ENCODE peak calls at places on chromosomes 13 and 19, in four cellular contexts. V is IMR-90, P is H9, S is H1. E is an unnamed sample.

GRCh38 chr13:74270018-74270417 is 135.8 kb upstream of the KLF12 start:
- DNase-seq in P (no peak), V (peak), S (no peak), E (peak)

GRCh38 chr13:90154311-90154960 is 1193.1 kb upstream of the MIR17HG start:
- DNase-seq in V (no peak), P (no peak), S (no peak), E (peak)

GRCh38 chr13:39971526-39971925 is 316.1 kb downstream of the COG6 start:
- DNase-seq in S (no peak), V (no peak), P (no peak), E (no peak)

GRCh38 chr19:19356500-19356899 is 35.9 kb downstream of the MAU2 start:
- DNase-seq in P (no peak), V (no peak), S (no peak), E (no peak)

GRCh38 chr13:95536629-95537241 is 15.8 kb upstream of the CLDN10 start:
- DNase-seq in V (peak), P (no peak), S (no peak), E (no peak)

GRCh38 chr13:99926014-99926731 is 45.4 kb downstream of the ZIC5 start:
- DNase-seq in S (no peak), V (peak), P (no peak), E (no peak)

GRCh38 chr13:32829676-32830091 is 186.5 kb upstream of the KL start:
- DNase-seq in S (no peak), P (peak), V (peak), E (peak)

GRCh38 chr13:66492479-66492878 is 737.7 kb downstream of the PCDH9 start:
- DNase-seq in P (peak), V (no peak), S (no peak), E (peak)

GRCh38 chr13:36630181-36630806 is 43.5 kb upstream of the SERTM1 start:
- DNase-seq in P (no peak), S (no peak), V (no peak), E (no peak)

GRCh38 chr19:19165396-19165795 is 4.7 kb downstream of the MEF2B start:
- DNase-seq in P (no peak), S (no peak), V (no peak), E (no peak)

GRCh38 chr19:567296-567900 is 5.0 kb upstream of the BSG start:
- DNase-seq in P (no peak), V (no peak), S (no peak), E (no peak)

GRCh38 chr13:20718958-20719566 is 15.6 kb downstream of the IL17D start:
- DNase-seq in S (no peak), V (no peak), P (no peak), E (no peak)

GRCh38 chr19:18232540-18233223 is 6.4 kb upstream of the PDE4C start:
- DNase-seq in S (peak), V (no peak), P (peak), E (peak)

GRCh38 chr19:18418725-18419194 is 438 bp upstream of the SSBP4 start:
- DNase-seq in S (no peak), V (no peak), P (no peak), E (no peak)

GRCh38 chr13:27005556-27005955 is 166.1 kb downstream of the USP12 start:
- DNase-seq in V (no peak), S (no peak), P (no peak), E (no peak)

GRCh38 chr13:48775804-48776203 is 122.1 kb downstream of the CYSLTR2 start:
- DNase-seq in S (no peak), P (no peak), V (peak), E (peak)

GRCh38 chr13:44191504-44192171 is 182.0 kb upstream of the SERP2 start:
- DNase-seq in P (peak), S (no peak), V (peak), E (peak)

GRCh38 chr13:53198017-53198416 is 169.4 kb downstream of the OLFM4 start:
- DNase-seq in S (no peak), V (no peak), P (no peak), E (peak)

GRCh38 chr13:107847406-107847805 is 367.9 kb downstream of the LIG4 start:
- DNase-seq in V (peak), S (no peak), P (peak), E (peak)

GRCh38 chr13:114148521-114148855 is 16.1 kb upstream of the RASA3 start:
- DNase-seq in V (no peak), S (no peak), P (no peak), E (no peak)

GRCh38 chr13:41306271-41307150 is 4.6 kb upstream of the NAA16 start:
- DNase-seq in P (no peak), V (peak), S (no peak), E (no peak)

GRCh38 chr13:59413121-59413520 is 750.6 kb downstream of the DIAPH3 start:
- DNase-seq in S (no peak), V (no peak), P (no peak), E (no peak)

GRCh38 chr19:23075031-23075733 is 41.6 kb upstream of the ZNF730 start:
- DNase-seq in V (peak), S (peak), P (peak), E (peak)

GRCh38 chr19:11848594-11849263 is at the start of gene ZNF439:
- DNase-seq in S (peak), P (peak), V (peak), E (peak)

GRCh38 chr13:80374453-80374852 is 33.5 kb upstream of the SPRY2 start:
- DNase-seq in P (no peak), S (no peak), V (no peak), E (no peak)

GRCh38 chr13:59960683-59961082 is 203.0 kb downstream of the DIAPH3 start:
- DNase-seq in S (no peak), V (no peak), P (no peak), E (no peak)

GRCh38 chr19:40519352-40520322 is 52.8 kb downstream of the SPTBN4 start:
- DNase-seq in V (peak), S (peak), P (peak), E (peak)

GRCh38 chr13:79492313-79492798 is 11.4 kb downstream of the NDFIP2 start:
- DNase-seq in V (peak), S (no peak), P (peak), E (peak)

GRCh38 chr19:46279177-46279576 is 17.7 kb upstream of the HIF3A start:
- DNase-seq in P (no peak), V (no peak), S (no peak), E (peak)
- H3K23ac ChIP-seq in P (no peak), V (no peak), S (no peak), E (peak)

DNA sequence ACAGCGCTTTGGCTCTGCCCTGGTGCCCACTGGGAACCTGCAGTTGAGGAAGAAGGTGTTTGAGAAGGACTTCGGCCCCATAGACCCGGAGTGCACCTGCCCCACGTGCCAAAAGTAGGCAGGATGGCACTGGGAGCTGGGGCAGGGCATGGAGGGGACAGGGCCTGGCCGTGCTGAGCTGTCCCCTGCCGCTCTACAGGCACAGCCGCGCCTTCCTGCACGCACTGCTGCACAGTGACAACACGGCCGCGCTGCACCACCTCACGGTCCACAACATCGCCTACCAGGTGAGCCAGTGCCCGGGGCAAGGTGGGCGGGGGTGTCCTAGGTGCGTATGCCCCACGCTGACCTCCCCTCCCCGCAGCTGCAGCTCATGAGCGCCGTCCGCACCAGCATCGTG is 5.1 kb upstream of the DNM2 start:
- DNase-seq in S (no peak), P (no peak), V (no peak), E (no peak)
- H3K23ac ChIP-seq in S (no peak), P (no peak), V (no peak), E (no peak)

DNA sequence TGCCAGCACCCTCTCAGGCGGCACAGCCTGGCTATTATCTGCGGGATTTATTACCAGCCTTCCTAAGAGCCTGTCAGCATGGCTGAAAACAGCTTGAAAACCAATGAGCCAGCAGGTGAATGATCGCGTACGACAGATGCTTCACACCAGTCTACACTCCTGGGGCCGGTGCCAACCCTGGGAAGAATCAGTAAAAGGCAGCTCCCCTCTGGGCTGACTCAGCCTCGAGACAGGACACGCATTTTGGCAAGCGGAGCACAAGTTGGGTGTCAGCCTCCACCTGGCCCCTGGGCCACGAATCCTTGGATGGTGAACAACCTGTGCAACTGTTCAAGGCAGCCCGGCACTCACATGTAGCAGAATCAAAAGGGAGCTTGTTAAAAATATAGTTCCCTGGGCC is 15.7 kb downstream of the EMP3 start:
- DNase-seq in V (peak), S (no peak), P (no peak), E (no peak)
- H3K23ac ChIP-seq in V (no peak), S (no peak), P (no peak), E (no peak)

DNA sequence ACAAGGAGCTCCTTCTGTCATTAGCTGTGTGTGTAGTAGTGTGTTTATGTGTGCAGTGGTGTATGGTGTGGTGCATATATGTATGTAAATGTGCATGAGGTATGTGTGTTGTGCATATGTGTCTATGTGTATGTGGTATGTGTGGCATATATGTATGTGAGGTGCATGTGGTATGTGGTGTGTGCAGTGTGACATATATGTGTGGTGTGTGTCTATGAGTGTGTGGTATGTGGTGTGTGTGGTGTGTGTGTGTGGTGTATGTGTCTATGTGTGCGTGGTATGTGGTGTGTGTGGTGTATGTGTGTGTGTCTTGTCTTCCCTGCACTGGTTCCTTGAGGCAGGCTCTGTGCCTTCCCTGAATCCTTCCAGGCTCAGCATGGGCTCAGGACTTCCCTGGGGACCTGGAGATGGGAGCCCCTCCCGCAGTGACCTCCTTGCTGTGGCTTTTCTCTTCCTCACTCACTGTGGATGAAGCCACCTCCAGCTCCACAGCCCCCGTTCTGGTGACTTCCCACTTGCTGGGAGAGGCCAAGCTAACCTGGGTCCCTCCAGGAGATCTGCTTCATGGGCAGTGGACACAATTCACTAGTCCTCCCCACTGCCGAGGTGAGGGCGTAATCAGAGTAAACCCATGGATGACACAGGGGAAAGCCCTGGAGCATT is 64.2 kb downstream of the CCDC70 start:
- DNase-seq in V (no peak), S (no peak), P (no peak), E (no peak)
- H3K23ac ChIP-seq in V (no peak), S (no peak), P (no peak), E (no peak)

DNA sequence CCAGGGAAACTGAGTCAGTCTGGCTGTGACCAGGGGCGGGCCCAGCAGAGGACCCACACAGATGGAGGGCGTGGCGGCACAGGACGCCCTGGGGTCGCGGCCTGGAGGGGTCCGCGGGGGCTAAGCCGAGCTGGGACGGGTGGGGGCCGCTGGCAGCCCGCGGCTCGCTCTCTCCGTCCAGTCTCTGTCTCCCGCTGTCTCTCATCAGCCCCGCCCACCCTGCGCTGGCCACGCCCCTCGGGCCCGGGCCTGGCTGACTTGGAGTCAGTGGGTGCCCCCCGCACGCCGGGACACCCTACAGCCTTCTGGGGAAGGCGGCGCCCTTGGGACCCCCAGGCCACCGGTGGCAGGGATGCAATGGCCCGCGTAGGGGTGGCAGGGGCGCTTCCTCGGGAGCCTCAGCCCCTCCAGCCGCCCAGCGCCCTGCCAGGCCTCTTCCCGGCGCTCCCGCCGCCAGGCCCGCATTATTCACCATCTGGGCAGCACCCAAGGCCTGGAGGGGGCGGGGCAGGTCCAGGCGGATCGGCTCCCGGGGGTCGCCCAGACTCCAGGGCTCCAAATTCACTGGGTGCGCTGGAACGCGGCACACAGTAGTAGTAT is at the start of gene TBXA2R:
- DNase-seq in P (peak), S (peak), V (peak), E (peak)
- H3K23ac ChIP-seq in P (no peak), S (no peak), V (peak), E (no peak)

DNA sequence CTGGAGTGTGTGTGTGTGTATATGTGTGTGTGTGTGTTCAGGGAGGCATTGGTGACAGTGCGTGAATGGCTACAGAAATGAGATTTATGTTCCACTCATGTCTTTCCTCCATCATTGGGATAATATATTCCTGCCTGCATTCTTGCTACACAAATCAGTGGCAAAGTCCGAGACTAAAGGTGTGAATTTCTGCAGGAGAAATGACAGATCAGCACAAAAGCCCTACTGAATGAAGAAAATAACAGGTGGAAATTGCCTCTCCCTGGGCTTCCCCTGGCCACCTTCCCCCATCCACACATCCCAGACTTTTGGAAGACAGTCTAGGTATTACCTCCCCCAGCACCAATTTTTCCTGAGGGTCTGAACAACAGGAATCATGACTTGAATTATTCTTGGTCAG is 10.1 kb downstream of the SIGLEC6 start:
- DNase-seq in V (no peak), P (no peak), S (no peak), E (no peak)
- H3K23ac ChIP-seq in V (no peak), P (no peak), S (no peak), E (no peak)

DNA sequence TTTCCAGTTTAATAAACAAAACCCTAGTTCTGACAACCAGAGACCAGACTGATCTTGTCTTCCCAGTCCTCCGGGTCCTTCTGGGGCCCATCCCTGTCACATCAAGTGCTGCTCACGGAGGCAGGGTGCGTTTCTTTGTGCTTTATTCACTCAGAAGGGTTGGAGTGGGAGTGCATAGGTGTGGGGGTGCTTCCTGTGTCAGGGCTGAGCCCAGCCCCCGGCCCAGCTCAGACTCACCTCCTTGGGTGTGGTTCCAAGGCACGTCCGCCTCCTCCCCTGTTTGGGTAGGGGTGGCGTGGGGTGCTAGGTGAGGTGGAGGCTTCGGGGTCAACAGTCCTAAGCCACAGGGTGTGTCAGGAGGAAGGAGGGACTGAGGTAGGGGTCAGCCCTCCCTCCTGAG is 3.1 kb downstream of the CCER2 start:
- DNase-seq in S (no peak), P (no peak), V (no peak), E (no peak)
- H3K23ac ChIP-seq in S (no peak), P (no peak), V (no peak), E (no peak)

DNA sequence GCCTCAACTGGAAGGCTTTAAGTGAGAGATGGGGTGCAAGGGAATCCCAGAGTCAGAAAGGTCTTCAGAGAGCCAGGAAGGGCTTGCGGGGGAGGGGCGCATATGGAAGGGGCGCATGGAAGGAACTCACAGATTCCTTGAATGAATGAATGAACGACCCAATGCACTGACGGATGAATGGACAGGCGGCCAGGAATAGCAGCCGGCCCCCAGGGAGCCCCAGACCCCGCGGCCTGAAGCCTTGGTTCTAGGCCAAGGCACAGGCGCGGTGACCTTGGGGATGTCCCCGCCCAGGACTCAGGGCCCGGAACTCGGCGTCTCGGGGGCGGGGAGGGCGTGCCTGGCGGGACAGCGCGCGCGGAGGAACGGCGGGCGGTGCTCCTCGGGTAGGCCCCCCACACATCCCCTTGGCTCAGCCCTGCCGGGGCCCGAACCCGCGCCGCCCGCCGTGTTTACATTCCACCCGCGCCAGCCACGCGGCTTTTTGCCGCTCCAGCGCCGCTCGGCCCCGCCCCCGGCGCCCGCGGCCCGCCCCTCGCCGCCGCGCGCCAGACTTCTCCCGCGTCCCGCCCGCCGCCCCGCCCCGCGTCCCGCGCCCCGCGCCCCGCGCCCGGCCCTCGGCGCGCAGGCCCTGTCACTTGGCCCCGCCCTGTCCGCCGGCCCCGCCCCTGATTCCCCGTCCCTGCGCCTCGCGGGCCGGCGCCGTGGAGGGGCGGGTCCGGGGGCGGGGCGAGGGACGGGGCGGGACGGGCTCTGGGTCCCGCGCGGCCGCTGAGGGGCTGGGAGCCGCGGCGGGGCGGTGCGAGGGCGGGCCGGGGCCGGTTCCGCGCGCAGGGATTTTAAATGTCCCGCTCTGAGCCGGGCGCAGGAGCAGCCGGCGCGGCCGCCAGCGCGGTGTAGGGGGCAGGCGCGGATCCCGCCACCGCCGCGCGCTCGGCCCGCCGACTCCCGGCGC is at the start of gene CCNE1:
- DNase-seq in P (peak), S (peak), V (peak), E (peak)
- H3K23ac ChIP-seq in P (no peak), S (no peak), V (no peak), E (no peak)

DNA sequence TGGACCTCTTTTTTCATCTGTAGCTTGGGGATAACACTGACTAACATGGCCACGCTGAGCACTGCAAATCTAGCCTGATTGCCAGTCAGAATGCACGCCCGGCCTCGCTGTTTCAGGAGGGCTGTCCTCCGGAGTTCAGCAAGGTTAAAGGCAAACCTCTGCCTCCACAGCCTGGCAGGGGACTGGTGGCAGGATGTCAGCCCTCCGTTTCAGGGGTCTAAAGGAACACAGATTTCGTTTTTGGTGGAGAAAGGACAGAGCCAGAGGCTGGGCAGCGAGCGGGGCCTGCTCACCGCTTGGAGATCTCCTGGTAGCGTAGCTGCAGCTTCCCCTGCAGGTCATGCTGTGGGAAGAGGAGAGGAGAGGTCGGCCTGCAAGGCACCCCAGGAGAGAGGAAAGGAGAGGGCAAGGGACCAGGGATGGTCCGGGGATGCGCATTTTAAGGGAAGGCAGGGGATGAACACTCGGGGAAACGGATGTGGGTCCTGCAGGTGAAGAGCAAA is 560 bp downstream of the NDUFA7 start:
- DNase-seq in S (no peak), P (no peak), V (no peak), E (peak)
- H3K23ac ChIP-seq in S (no peak), P (no peak), V (peak), E (no peak)

DNA sequence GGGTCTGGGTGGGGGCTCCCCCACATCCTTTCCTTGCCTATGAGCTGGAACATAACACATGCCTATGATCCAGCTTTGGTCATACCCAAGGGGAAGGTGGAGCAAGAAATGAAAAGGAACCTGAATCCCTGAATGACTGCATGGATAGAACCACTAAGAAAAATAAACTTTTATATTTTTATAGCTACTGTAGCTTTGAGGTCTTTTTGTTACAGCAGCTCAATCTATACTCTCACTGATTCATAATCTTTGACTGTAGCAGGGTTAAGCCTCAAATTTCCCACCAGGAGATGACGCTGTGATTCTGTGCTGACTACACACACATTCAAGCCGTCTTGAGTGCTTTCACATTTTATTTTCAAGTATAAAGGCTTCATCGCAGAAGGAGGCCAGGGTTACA is 8.8 kb downstream of the PALM3 start:
- DNase-seq in V (no peak), P (no peak), S (no peak), E (no peak)
- H3K23ac ChIP-seq in V (no peak), P (no peak), S (no peak), E (no peak)

E was measured in mesendoderm.